ENCODE peak calls at places on chromosomes 7 and 10, in eight cellular contexts. N is tibial artery, P is mammary epithelial cell, T is astrocyte, H is kidney, C is fibroblast of pulmonary artery, D is left lung, A is A549. V is an unnamed sample.
A peak's percentile ranks its signal among the peaks of the same experiment; 100 is the strongest.

GRCh38 chr7:107291434-107291833 is 122.6 kb downstream of the HBP1 start:
- DNase-seq in N (no peak), P (peak; percentile 23), T (no peak), H (no peak), C (no peak), D (no peak), A (no peak), V (no peak)

GRCh38 chr10:117222552-117223412 is 18.1 kb upstream of the SLC18A2 start:
- DNase-seq in N (no peak), P (no peak), T (no peak), H (no peak), C (no peak), D (no peak), A (no peak), V (no peak)

GRCh38 chr7:82443044-82443800 is at the start of gene CACNA2D1:
- DNase-seq in N (no peak), P (peak; percentile 27), T (no peak), H (peak; percentile 78), C (no peak), D (peak; percentile 84), A (no peak), V (peak; percentile 85)

GRCh38 chr10:7283246-7283645 is 127.6 kb downstream of the SFMBT2 start:
- DNase-seq in N (no peak), P (no peak), T (no peak), H (no peak), C (no peak), D (no peak), A (no peak), V (no peak)

GRCh38 chr7:73850781-73851207 is 8.5 kb upstream of the METTL27 start:
- DNase-seq in N (peak; percentile 77), P (peak; percentile 98), T (peak; percentile 99), H (peak; percentile 66), C (peak; percentile 98), D (peak; percentile 24), A (peak; percentile 81), V (peak; percentile 87)

GRCh38 chr10:60835005-60835404 is 56.7 kb downstream of the CDK1 start:
- DNase-seq in N (no peak), P (no peak), T (no peak), H (no peak), C (no peak), D (no peak), A (no peak), V (no peak)

GRCh38 chr7:101717986-101718746 is 89.1 kb upstream of the MYL10 start:
- DNase-seq in N (no peak), P (no peak), T (peak; percentile 83), H (no peak), C (peak; percentile 47), D (peak; percentile 87), A (no peak), V (no peak)

GRCh38 chr7:24923172-24923865 is 56.7 kb downstream of the OSBPL3 start:
- DNase-seq in N (no peak), P (no peak), T (no peak), H (no peak), C (no peak), D (no peak), A (no peak), V (no peak)

GRCh38 chr10:132518572-132519381 is 18.8 kb upstream of the INPP5A start:
- DNase-seq in N (peak; percentile 17), P (no peak), T (no peak), H (peak; percentile 93), C (no peak), D (peak; percentile 87), A (no peak), V (peak; percentile 92)

GRCh38 chr10:132521466-132522102 is 16.0 kb upstream of the INPP5A start:
- DNase-seq in N (peak; percentile 18), P (no peak), T (no peak), H (peak; percentile 67), C (no peak), D (peak; percentile 61), A (no peak), V (peak; percentile 52)

GRCh38 chr10:132521041-132521465 is 16.5 kb upstream of the INPP5A start:
- DNase-seq in N (peak; percentile 15), P (no peak), T (no peak), H (peak; percentile 64), C (no peak), D (peak; percentile 71), A (no peak), V (peak; percentile 78)

GRCh38 chr10:132519382-132520146 is 18.0 kb upstream of the INPP5A start:
- DNase-seq in N (peak; percentile 20), P (no peak), T (no peak), H (peak; percentile 81), C (no peak), D (peak; percentile 73), A (no peak), V (peak; percentile 87)

GRCh38 chr10:132520147-132520811 is 17.3 kb upstream of the INPP5A start:
- DNase-seq in N (peak; percentile 51), P (no peak), T (peak; percentile 73), H (peak; percentile 84), C (peak; percentile 23), D (peak; percentile 51), A (no peak), V (no peak)
- H3K4me3 ChIP-seq in N (no peak overlapping the region), P (no peak overlapping the region), T (no peak overlapping the region), H (no peak overlapping the region), C (no peak overlapping the region), D (no peak overlapping the region), A (no peak overlapping the region), V (no peak overlapping the region)

DNA sequence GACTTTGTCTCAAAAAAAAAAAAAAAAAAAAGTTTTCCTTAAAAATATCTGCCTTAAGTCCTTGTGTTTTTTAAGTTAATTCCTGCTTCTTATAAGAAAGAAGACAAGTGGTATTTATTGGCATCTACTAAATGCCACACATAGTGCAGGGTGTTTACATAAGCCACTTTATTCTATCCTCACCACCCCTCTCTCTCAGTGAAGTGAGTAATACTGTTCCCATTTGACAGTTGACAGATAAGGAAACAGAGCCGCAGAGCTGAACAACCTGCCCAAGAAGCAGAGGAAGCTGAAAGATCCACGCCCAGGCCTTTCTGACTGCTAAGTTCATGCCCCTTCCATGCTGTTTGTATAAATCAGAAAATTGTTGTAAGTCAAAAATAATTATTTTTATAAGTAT is 54.1 kb downstream of the ABLIM1 start:
- DNase-seq in N (no peak), P (no peak), T (peak; percentile 55), H (no peak), C (peak; percentile 42), D (no peak), A (peak; percentile 32), V (no peak)
- H3K4me3 ChIP-seq in N (no peak overlapping the region), P (no peak overlapping the region), T (no peak overlapping the region), H (no peak overlapping the region), C (no peak overlapping the region), D (no peak overlapping the region), A (no peak overlapping the region), V (no peak overlapping the region)

GRCh38 chr10:91347529-91347928 is 62.6 kb upstream of the HECTD2 start:
- DNase-seq in N (no peak), P (peak; percentile 78), T (no peak), H (no peak), C (no peak), D (no peak), A (no peak), V (no peak)
- H3K4me3 ChIP-seq in N (no peak overlapping the region), P (no peak overlapping the region), T (no peak overlapping the region), H (no peak overlapping the region), C (no peak overlapping the region), D (no peak overlapping the region), A (no peak overlapping the region), V (no peak overlapping the region)

GRCh38 chr10:97371696-97372095 is 29.4 kb downstream of the RRP12 start:
- DNase-seq in N (no peak), P (no peak), T (no peak), H (no peak), C (no peak), D (no peak), A (no peak), V (no peak)
- H3K4me3 ChIP-seq in N (no peak overlapping the region), P (no peak overlapping the region), T (no peak overlapping the region), H (no peak overlapping the region), C (no peak overlapping the region), D (no peak overlapping the region), A (no peak overlapping the region), V (no peak overlapping the region)

GRCh38 chr7:44120395-44120794 is 3.0 kb downstream of the POLD2 start:
- DNase-seq in N (no peak), P (no peak), T (no peak), H (peak; percentile 12), C (no peak), D (no peak), A (no peak), V (no peak)

GRCh38 chr7:44123190-44124003 is at the start of gene POLD2:
- DNase-seq in N (peak; percentile 98), P (peak; percentile 96), T (peak; percentile 90), H (peak; percentile 99), C (peak; percentile 95), D (peak; percentile 99), A (peak; percentile 96), V (peak; percentile 100)

GRCh38 chr7:44119829-44120380 is 3.4 kb downstream of the POLD2 start:
- DNase-seq in N (no peak), P (no peak), T (no peak), H (peak; percentile 24), C (no peak), D (no peak), A (no peak), V (no peak)

GRCh38 chr7:44122529-44122928 is 819 bp downstream of the POLD2 start:
- DNase-seq in N (no peak), P (no peak), T (no peak), H (peak; percentile 5), C (no peak), D (no peak), A (no peak), V (no peak)

GRCh38 chr7:44121761-44122420 is 1.5 kb downstream of the POLD2 start:
- DNase-seq in N (no peak), P (no peak), T (no peak), H (peak; percentile 55), C (no peak), D (no peak), A (no peak), V (no peak)
- H3K4me3 ChIP-seq in N (no peak overlapping the region), P (peak overlapping the region; percentile 89), T (peak overlapping the region; percentile 62), H (no peak overlapping the region), C (no peak overlapping the region), D (peak overlapping the region; percentile 87), A (peak overlapping the region; percentile 82), V (no peak overlapping the region)

DNA sequence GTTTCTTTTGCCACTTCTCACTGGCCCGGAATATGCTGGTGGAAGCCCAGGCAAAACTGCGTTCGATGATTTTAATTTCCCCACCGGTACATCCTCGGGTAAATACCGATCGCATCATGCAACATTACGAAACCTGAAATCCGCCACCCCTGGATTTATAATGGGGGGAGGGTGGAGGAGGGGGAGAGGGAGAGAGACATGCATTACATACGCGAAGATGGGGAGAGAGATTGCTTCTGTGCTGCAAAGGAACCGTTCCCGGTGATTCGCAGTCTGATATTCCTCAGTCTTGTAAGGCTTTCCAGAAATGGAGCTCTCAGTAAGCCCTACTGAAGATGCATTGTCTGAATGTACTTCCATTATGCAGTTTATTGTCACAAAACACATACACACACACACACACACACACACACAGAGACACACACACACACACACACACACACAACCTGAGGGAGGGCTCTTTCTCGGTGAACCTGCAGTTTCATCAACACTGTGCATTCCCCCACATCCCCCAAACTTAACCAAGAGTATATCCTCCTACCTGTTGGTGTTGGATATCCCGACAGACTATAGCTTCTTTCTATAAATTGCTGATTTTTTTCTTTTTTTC is 741 bp downstream of the GPR85 start:
- DNase-seq in N (no peak), P (no peak), T (peak; percentile 41), H (no peak), C (peak; percentile 18), D (no peak), A (peak; percentile 4), V (no peak)
- H3K4me3 ChIP-seq in N (peak overlapping the region; percentile 50), P (peak overlapping the region; percentile 45), T (peak overlapping the region; percentile 70), H (peak overlapping the region; percentile 46), C (peak overlapping the region; percentile 55), D (peak overlapping the region; percentile 39), A (peak overlapping the region; percentile 37), V (no peak overlapping the region)

GRCh38 chr7:133635541-133635940 is 382.7 kb downstream of the EXOC4 start:
- DNase-seq in N (no peak), P (no peak), T (no peak), H (no peak), C (no peak), D (no peak), A (no peak), V (no peak)
- H3K4me3 ChIP-seq in N (no peak overlapping the region), P (no peak overlapping the region), T (no peak overlapping the region), H (no peak overlapping the region), C (no peak overlapping the region), D (no peak overlapping the region), A (no peak overlapping the region), V (no peak overlapping the region)